ENCODE peak calls at places on chromosomes 3 and 15, in seven cellular contexts. T is IMR-90; N is stimulated activated CD8-positive, alpha-beta memory T cell treated with anti-CD3 and anti-CD28 coated beads, Interleukin-4, amount 100 ng/mL, for 1 hour; Q is effector memory CD8-positive, alpha-beta T cell; V is heart right ventricle; W is cardiac fibroblast; J is GM04503. S is an unnamed sample.

GRCh38 chr3:157093096-157093495 is 66.9 kb downstream of the CCNL1 start:
- DNase-seq in J (no peak), V (no peak), N (no peak), Q (no peak), T (no peak), W (no peak), S (no peak)

GRCh38 chr3:10173926-10174435 is 9.3 kb downstream of the IRAK2 start:
- DNase-seq in T (peak), W (peak), J (peak), Q (no peak), V (peak), N (no peak), S (no peak)

GRCh38 chr3:99242271-99242670 is 340.8 kb upstream of the DCBLD2 start:
- DNase-seq in N (no peak), J (peak), T (peak), Q (no peak), V (no peak), W (no peak), S (no peak)

GRCh38 chr15:36742696-36743095 is 163.3 kb downstream of the CDIN1 start:
- DNase-seq in W (no peak), V (no peak), Q (no peak), N (no peak), T (peak), J (no peak), S (no peak)

GRCh38 chr15:82680200-82681102 is 29.2 kb downstream of the AP3B2 start:
- DNase-seq in W (no peak), T (no peak), J (no peak), N (peak), V (no peak), Q (peak), S (peak)

GRCh38 chr3:33439421-33440327 is 531 bp downstream of the UBP1 start:
- DNase-seq in N (peak), Q (peak), T (peak), V (peak), W (peak), J (no peak), S (no peak)

GRCh38 chr3:165195628-165196576 is at the start of gene SLITRK3:
- DNase-seq in V (no peak), W (no peak), Q (no peak), J (no peak), N (no peak), T (no peak), S (no peak)

GRCh38 chr3:7371693-7372572 is 511.0 kb downstream of the GRM7 start:
- DNase-seq in W (no peak), J (no peak), N (no peak), T (no peak), Q (no peak), V (no peak), S (no peak)

GRCh38 chr15:39145854-39146253 is 435.0 kb upstream of the THBS1 start:
- DNase-seq in V (no peak), N (no peak), J (no peak), Q (no peak), W (peak), T (peak), S (no peak)

GRCh38 chr3:69983546-69984265 is 15.8 kb upstream of the SAMMSON start:
- DNase-seq in J (no peak), Q (no peak), N (no peak), W (no peak), T (no peak), V (no peak), S (no peak)

GRCh38 chr3:140724856-140725812 is 47.3 kb downstream of the TRIM42 start:
- DNase-seq in J (no peak), N (no peak), V (no peak), W (no peak), Q (no peak), T (no peak), S (no peak)

GRCh38 chr15:62749445-62749844 is 293.1 kb upstream of the TPM1 start:
- DNase-seq in W (no peak), Q (no peak), N (no peak), T (peak), V (no peak), J (no peak), S (no peak)

GRCh38 chr3:38153986-38154608 is 11.2 kb upstream of the OXSR1 start:
- DNase-seq in N (no peak), W (peak), J (peak), T (peak), V (no peak), Q (no peak), S (no peak)

GRCh38 chr3:58206406-58207011 is 4.3 kb downstream of the DNASE1L3 start:
- DNase-seq in J (peak), V (no peak), T (peak), W (peak), Q (no peak), N (no peak), S (no peak)

GRCh38 chr3:55704521-55704920 is 217.4 kb upstream of the WNT5A start:
- DNase-seq in J (no peak), Q (no peak), V (no peak), W (no peak), N (no peak), T (peak), S (no peak)

GRCh38 chr3:156760333-156760732 is 65.8 kb upstream of the LEKR1 start:
- DNase-seq in N (no peak), V (no peak), T (no peak), Q (no peak), J (no peak), W (no peak), S (no peak)

GRCh38 chr3:111616417-111617105 is 21.4 kb upstream of the ZBED2 start:
- DNase-seq in J (no peak), Q (peak), W (no peak), N (no peak), T (peak), V (no peak), S (no peak)

GRCh38 chr3:16496008-16496407 is 17.5 kb downstream of the RFTN1 start:
- DNase-seq in Q (no peak), T (no peak), V (no peak), W (no peak), N (no peak), J (no peak), S (no peak)

GRCh38 chr3:111749171-111750170 is 109.6 kb upstream of the PHLDB2 start:
- DNase-seq in N (no peak), W (no peak), J (no peak), V (no peak), Q (no peak), T (no peak), S (no peak)

GRCh38 chr3:145939431-145939830 is 221.6 kb downstream of the PLOD2 start:
- DNase-seq in W (no peak), J (no peak), T (no peak), V (no peak), Q (no peak), N (no peak), S (no peak)

GRCh38 chr15:69026355-69026754 is 11.9 kb downstream of the NOX5 start:
- DNase-seq in T (no peak), J (no peak), W (no peak), N (no peak), V (no peak), Q (no peak), S (no peak)

GRCh38 chr15:32898991-32899613 is 181.3 kb downstream of the GREM1 start:
- DNase-seq in W (no peak), Q (no peak), J (no peak), T (no peak), V (no peak), N (no peak), S (peak)

GRCh38 chr15:72229947-72230196 is 1.1 kb downstream of the PKM start:
- DNase-seq in N (no peak), W (no peak), V (no peak), J (no peak), Q (no peak), T (no peak), S (no peak)

GRCh38 chr3:14142567-14143270 is 17.9 kb downstream of the TMEM43 start:
- DNase-seq in V (no peak), W (no peak), J (no peak), T (no peak), N (peak), Q (peak), S (no peak)

GRCh38 chr15:71880276-71880675 is 69.9 kb downstream of the NR2E3 start:
- DNase-seq in J (no peak), T (no peak), W (no peak), N (no peak), V (no peak), Q (no peak), S (no peak)

GRCh38 chr3:30426319-30426993 is 179.9 kb upstream of the TGFBR2 start:
- DNase-seq in W (peak), T (peak), J (peak), N (no peak), V (peak), Q (no peak), S (no peak)

GRCh38 chr3:63875510-63875909 is 11.8 kb downstream of the ATXN7 start:
- DNase-seq in N (no peak), T (no peak), Q (no peak), V (no peak), W (no peak), J (no peak), S (no peak)

GRCh38 chr15:39358441-39359041 is 222.3 kb upstream of the THBS1 start:
- DNase-seq in W (peak), Q (no peak), V (peak), J (peak), N (no peak), T (peak), S (no peak)